ENCODE peak calls at places on chromosomes 3 and 15, in five cellular contexts. H is fibroblast of pulmonary artery, E is cardiac muscle cell, Q is fibroblast of lung, B is thoracic aorta. F is an unnamed sample.

GRCh38 chr15:40291088-40291574 is 8.3 kb upstream of the ANKRD63 start:
- DNase-seq in H (peak; percentile 53), E (peak; percentile 68), Q (peak; percentile 61), B (no peak), F (peak; percentile 85)

GRCh38 chr15:87973456-87974215 is 282.9 kb downstream of the NTRK3 start:
- DNase-seq in H (no peak), E (no peak), Q (peak; percentile 10), B (no peak), F (no peak)

GRCh38 chr3:143306419-143306818 is 186.8 kb downstream of the CHST2 start:
- DNase-seq in H (no peak), E (no peak), Q (no peak), B (no peak), F (no peak)

GRCh38 chr3:59310736-59311135 is 260.9 kb upstream of the CFAP20DC start:
- DNase-seq in H (no peak), E (no peak), Q (no peak), B (no peak), F (no peak)

GRCh38 chr3:190360228-190360627 is 27.7 kb upstream of the CLDN16 start:
- DNase-seq in H (no peak), E (no peak), Q (no peak), B (no peak), F (no peak)

GRCh38 chr3:138348950-138349739 is 766 bp downstream of the MRAS start:
- DNase-seq in H (peak; percentile 35), E (peak; percentile 38), Q (peak; percentile 25), B (no peak), F (peak; percentile 52)

GRCh38 chr3:87333393-87333892 is 57.1 kb upstream of the POU1F1 start:
- DNase-seq in H (peak; percentile 91), E (peak; percentile 71), Q (peak; percentile 91), B (no peak), F (peak; percentile 90)

GRCh38 chr3:76497636-76498035 is 542.3 kb upstream of the ROBO2 start:
- DNase-seq in H (peak; percentile 6), E (no peak), Q (peak; percentile 24), B (no peak), F (peak; percentile 30)

GRCh38 chr15:68821898-68822380 is 1.2 kb upstream of the ANP32A start:
- DNase-seq in H (peak; percentile 9), E (no peak), Q (no peak), B (no peak), F (peak; percentile 44)

GRCh38 chr3:21718161-21718765 is 32.7 kb downstream of the ZNF385D start:
- DNase-seq in H (peak; percentile 95), E (peak; percentile 89), Q (peak; percentile 100), B (peak; percentile 28), F (peak; percentile 97)

GRCh38 chr3:78507196-78507984 is 1260.4 kb downstream of the ROBO1 start:
- DNase-seq in H (no peak), E (no peak), Q (peak; percentile 36), B (no peak), F (no peak)

GRCh38 chr3:130901463-130902204 is 7.8 kb downstream of the ATP2C1 start:
- DNase-seq in H (no peak), E (no peak), Q (no peak), B (no peak), F (peak; percentile 3)

GRCh38 chr15:48681274-48681840 is 35.8 kb upstream of the FBN1 start:
- DNase-seq in H (peak; percentile 74), E (peak; percentile 57), Q (peak; percentile 71), B (no peak), F (no peak)

GRCh38 chr3:36695769-36696137 is 68.6 kb downstream of the DCLK3 start:
- DNase-seq in H (peak; percentile 22), E (peak; percentile 30), Q (peak; percentile 89), B (no peak), F (no peak)

GRCh38 chr3:157981819-157982218 is 124.4 kb downstream of the SHOX2 start:
- DNase-seq in H (no peak), E (no peak), Q (peak; percentile 1), B (no peak), F (no peak)

GRCh38 chr3:138470687-138471086 is 36.3 kb downstream of the ESYT3 start:
- DNase-seq in H (no peak), E (no peak), Q (no peak), B (no peak), F (no peak)

GRCh38 chr15:33801954-33802353 is 166.3 kb upstream of the CHRM5 start:
- DNase-seq in H (no peak), E (no peak), Q (no peak), B (no peak), F (no peak)

GRCh38 chr3:151432624-151433372 is 28.1 kb downstream of the IGSF10 start:
- DNase-seq in H (no peak), E (no peak), Q (no peak), B (no peak), F (no peak)

GRCh38 chr3:171000281-171000680 is 26.2 kb downstream of the SLC2A2 start:
- DNase-seq in H (peak; percentile 21), E (no peak), Q (no peak), B (no peak), F (peak; percentile 9)

GRCh38 chr3:58167431-58168351 is 43.1 kb downstream of the DNASE1L3 start:
- DNase-seq in H (peak; percentile 79), E (peak; percentile 81), Q (peak; percentile 41), B (no peak), F (peak; percentile 86)

GRCh38 chr15:90838066-90838465 is 30.3 kb upstream of the FURIN start:
- DNase-seq in H (no peak), E (no peak), Q (no peak), B (no peak), F (no peak)

GRCh38 chr3:97793415-97794019 is 28.3 kb upstream of the CRYBG3 start:
- DNase-seq in H (peak; percentile 79), E (peak; percentile 76), Q (peak; percentile 40), B (no peak), F (peak; percentile 73)

GRCh38 chr3:28033059-28033784 is 208.2 kb upstream of the CMC1 start:
- DNase-seq in H (no peak), E (no peak), Q (no peak), B (no peak), F (no peak)

GRCh38 chr15:100918690-100919480 is at the start of gene LRRK1:
- DNase-seq in H (peak; percentile 41), E (peak; percentile 59), Q (peak; percentile 61), B (no peak), F (peak; percentile 82)

GRCh38 chr3:182484682-182485081 is 308.6 kb upstream of the ATP11B start:
- DNase-seq in H (no peak), E (no peak), Q (no peak), B (no peak), F (no peak)

GRCh38 chr15:80957556-80957955 is 32.1 kb downstream of the MESD start:
- DNase-seq in H (no peak), E (no peak), Q (peak; percentile 59), B (no peak), F (no peak)

GRCh38 chr15:80953001-80953952 is 36.3 kb downstream of the MESD start:
- DNase-seq in H (no peak), E (no peak), Q (no peak), B (no peak), F (no peak)

GRCh38 chr15:80951941-80952340 is 37.7 kb downstream of the MESD start:
- DNase-seq in H (no peak), E (no peak), Q (no peak), B (no peak), F (no peak)

GRCh38 chr15:80950291-80951078 is 39.1 kb downstream of the MESD start:
- DNase-seq in H (no peak), E (no peak), Q (no peak), B (no peak), F (no peak)

DNA sequence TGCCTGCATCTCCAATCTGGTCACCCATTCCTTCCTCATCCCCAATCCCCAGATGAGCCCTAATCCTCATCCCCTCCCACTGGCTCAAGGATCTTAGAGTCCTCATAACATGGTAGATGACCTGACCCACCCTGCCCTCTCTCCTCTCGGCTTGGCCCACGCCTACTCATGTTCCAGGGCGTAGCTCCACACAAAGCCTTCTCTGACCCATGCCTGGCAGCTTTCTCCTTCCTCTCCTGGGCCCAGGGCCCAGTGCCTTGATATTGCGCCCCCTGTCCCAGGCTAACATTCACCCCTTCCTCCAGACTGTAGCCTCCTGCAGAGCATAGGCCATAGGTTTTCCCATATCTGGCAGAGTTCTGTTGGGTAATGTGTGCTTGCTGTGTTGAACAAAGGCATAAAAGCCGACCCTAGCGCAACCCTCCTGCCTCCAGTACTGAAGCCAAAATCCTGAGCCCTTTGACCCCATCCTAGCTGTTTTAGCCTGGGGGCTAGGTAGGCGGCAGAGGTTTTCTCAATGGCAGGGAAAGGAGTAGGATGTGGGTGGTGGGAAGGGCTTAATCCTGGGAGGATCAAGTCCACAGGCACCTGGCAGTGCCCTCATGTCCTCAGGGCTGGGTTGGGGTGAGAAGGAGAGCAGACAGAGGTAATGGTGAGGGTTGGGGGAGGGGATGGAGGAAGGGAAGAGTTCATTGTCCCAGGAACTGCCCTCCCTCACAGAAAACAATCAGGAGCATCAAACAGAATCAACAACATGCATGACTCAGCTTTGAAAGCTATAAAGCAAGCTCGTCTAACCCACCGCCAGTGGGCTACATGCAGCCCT is 35.5 kb downstream of the MESD start:
- DNase-seq in H (no peak), E (no peak), Q (no peak), B (no peak), F (no peak)
- TF ChIP-seq CTCF in H (no peak), E (no peak), Q (no peak), B (no peak), F (no peak)

DNA sequence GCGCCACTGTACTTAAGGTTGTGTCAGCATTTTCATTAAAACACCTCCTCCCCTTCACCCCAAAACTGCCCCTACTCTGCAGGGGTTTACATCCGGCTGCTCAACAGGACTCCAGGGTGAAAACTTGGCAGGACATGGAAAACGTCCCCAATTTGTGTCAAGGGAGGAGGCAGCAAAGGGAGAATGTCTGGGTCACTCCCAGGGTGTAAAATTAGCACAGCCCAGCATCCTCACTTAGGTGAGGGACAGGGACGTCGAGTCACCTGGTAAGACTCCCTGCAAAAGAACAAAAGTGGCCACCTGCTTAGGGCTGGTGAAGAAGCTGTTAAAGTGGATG is 532.3 kb downstream of the FOXP1 start:
- DNase-seq in H (no peak), E (no peak), Q (no peak), B (no peak), F (no peak)
- H3K4me3 ChIP-seq in H (no peak overlapping the region), E (no peak overlapping the region), Q (no peak overlapping the region), B (no peak overlapping the region), F (no peak overlapping the region)

GRCh38 chr15:66964111-66964738 is 101.2 kb upstream of the SMAD3 start:
- DNase-seq in H (no peak), E (no peak), Q (no peak), B (no peak), F (no peak)
- TF ChIP-seq CTCF in H (no peak), E (no peak), Q (no peak), B (no peak), F (no peak)

GRCh38 chr3:184719709-184720108 is 7.8 kb upstream of the MAGEF1 start:
- DNase-seq in H (no peak), E (no peak), Q (no peak), B (no peak), F (no peak)

GRCh38 chr3:184726497-184726896 is 14.6 kb upstream of the MAGEF1 start:
- DNase-seq in H (no peak), E (no peak), Q (no peak), B (no peak), F (no peak)

GRCh38 chr3:184724662-184725061 is 12.8 kb upstream of the MAGEF1 start:
- DNase-seq in H (no peak), E (no peak), Q (no peak), B (no peak), F (no peak)

GRCh38 chr3:184727357-184728060 is 15.6 kb upstream of the MAGEF1 start:
- DNase-seq in H (peak; percentile 77), E (peak; percentile 82), Q (peak; percentile 69), B (no peak), F (peak; percentile 76)

GRCh38 chr3:184725176-184725575 is 13.3 kb upstream of the MAGEF1 start:
- DNase-seq in H (no peak), E (no peak), Q (no peak), B (no peak), F (no peak)
- H3K4me3 ChIP-seq in H (no peak overlapping the region), E (no peak overlapping the region), Q (no peak overlapping the region), B (no peak overlapping the region), F (no peak overlapping the region)